ENCODE peak calls at places on chromosomes 11 and 22, in four cellular contexts. K is substantia nigra, W is C1 segment of cervical spinal cord, O is GM10248. G is an unnamed sample.

GRCh38 chr11:12086271-12087074 is 23.9 kb upstream of the MICAL2 start:
- DNase-seq in K (no peak), W (no peak), O (no peak), G (peak)

GRCh38 chr11:73990727-73991126 is 8.1 kb upstream of the UCP2 start:
- DNase-seq in K (no peak), W (no peak), O (no peak), G (no peak)

GRCh38 chr22:23204541-23205157 is 24.3 kb downstream of the BCR start:
- DNase-seq in K (no peak), O (no peak), W (no peak), G (no peak)

GRCh38 chr22:49776053-49776511 is 51.6 kb downstream of the BRD1 start:
- DNase-seq in W (no peak), O (no peak), K (no peak), G (no peak)

GRCh38 chr22:22684605-22685561 is 40.5 kb downstream of the GGTLC2 start:
- DNase-seq in O (peak), K (no peak), W (no peak), G (no peak)

GRCh38 chr11:134634897-134635831 is 223.1 kb upstream of the B3GAT1 start:
- DNase-seq in W (no peak), K (no peak), O (no peak), G (no peak)

GRCh38 chr11:46222485-46223251 is 54.8 kb upstream of the CREB3L1 start:
- DNase-seq in O (no peak), W (no peak), K (no peak), G (no peak)

GRCh38 chr11:84264066-84264465 is 977.9 kb upstream of the CCDC90B start:
- DNase-seq in O (no peak), K (peak), W (no peak), G (no peak)

GRCh38 chr11:114233755-114234154 is 62.4 kb upstream of the NNMT start:
- DNase-seq in W (no peak), O (no peak), K (no peak), G (no peak)

GRCh38 chr22:49208768-49209252 is 618.9 kb downstream of the BRD1 start:
- DNase-seq in K (no peak), W (no peak), O (no peak), G (no peak)

GRCh38 chr11:45424781-45425180 is 138.6 kb upstream of the SYT13 start:
- DNase-seq in O (no peak), K (no peak), W (no peak), G (no peak)

G was measured in kidney epithelial cell.